ENCODE peak calls at places on chromosomes 16 and 17, in ten cellular contexts. V, U, B, R, W, C, F, I, G and Q are unnamed samples.

GRCh38 chr17:57949649-57950048 is 5.6 kb downstream of the CUEDC1 start:
- DNase-seq in G (no peak), C (peak), I (no peak), W (no peak), F (no peak), B (no peak), R (peak), U (no peak), V (no peak), Q (no peak)

GRCh38 chr17:76709077-76709950 is 1.5 kb downstream of the MXRA7 start:
- DNase-seq in G (peak), U (no peak), W (no peak), I (peak), F (no peak), C (peak), B (peak), V (peak), R (peak), Q (peak)

GRCh38 chr17:15341966-15342365 is 569 bp upstream of the TEKT3 start:
- DNase-seq in C (no peak), I (no peak), U (no peak), F (no peak), G (no peak), W (no peak), R (no peak), V (no peak), B (no peak), Q (no peak)

GRCh38 chr17:64515419-64515818 is 8.6 kb downstream of the CEP95 start:
- DNase-seq in C (no peak), W (no peak), R (no peak), G (no peak), I (no peak), F (no peak), U (no peak), B (no peak), V (no peak), Q (no peak)

GRCh38 chr17:27236710-27237315 is 57.1 kb upstream of the WSB1 start:
- DNase-seq in B (peak), U (peak), W (peak), R (peak), F (peak), I (peak), G (peak), V (peak), C (peak), Q (peak)

GRCh38 chr17:1486802-1487695 is 5.4 kb downstream of the MYO1C start:
- DNase-seq in R (peak), U (peak), V (no peak), I (peak), B (peak), W (peak), F (no peak), C (peak), G (peak), Q (peak)

GRCh38 chr16:15440852-15441251 is 6.5 kb downstream of the BMERB1 start:
- DNase-seq in W (no peak), V (no peak), C (no peak), G (no peak), F (no peak), B (peak), R (peak), U (no peak), I (no peak), Q (no peak)

GRCh38 chr17:3732171-3732570 is 8.5 kb downstream of the HASPIN start:
- DNase-seq in C (no peak), G (no peak), R (peak), V (no peak), W (no peak), B (peak), I (no peak), F (no peak), U (peak), Q (no peak)

GRCh38 chr16:50245417-50246298 is 20.7 kb upstream of the ADCY7 start:
- DNase-seq in G (peak), B (peak), W (no peak), U (peak), I (peak), F (no peak), C (no peak), R (peak), V (no peak), Q (peak)

GRCh38 chr17:4043862-4044261 is 79.6 kb upstream of the ATP2A3 start:
- DNase-seq in U (no peak), R (no peak), G (no peak), B (no peak), W (peak), I (no peak), F (no peak), V (no peak), C (no peak), Q (no peak)

GRCh38 chr17:60390881-60391418 is 983 bp downstream of the USP32 start:
- DNase-seq in U (no peak), F (peak), R (peak), V (no peak), C (peak), G (peak), W (no peak), I (no peak), B (peak), Q (no peak)

DNA sequence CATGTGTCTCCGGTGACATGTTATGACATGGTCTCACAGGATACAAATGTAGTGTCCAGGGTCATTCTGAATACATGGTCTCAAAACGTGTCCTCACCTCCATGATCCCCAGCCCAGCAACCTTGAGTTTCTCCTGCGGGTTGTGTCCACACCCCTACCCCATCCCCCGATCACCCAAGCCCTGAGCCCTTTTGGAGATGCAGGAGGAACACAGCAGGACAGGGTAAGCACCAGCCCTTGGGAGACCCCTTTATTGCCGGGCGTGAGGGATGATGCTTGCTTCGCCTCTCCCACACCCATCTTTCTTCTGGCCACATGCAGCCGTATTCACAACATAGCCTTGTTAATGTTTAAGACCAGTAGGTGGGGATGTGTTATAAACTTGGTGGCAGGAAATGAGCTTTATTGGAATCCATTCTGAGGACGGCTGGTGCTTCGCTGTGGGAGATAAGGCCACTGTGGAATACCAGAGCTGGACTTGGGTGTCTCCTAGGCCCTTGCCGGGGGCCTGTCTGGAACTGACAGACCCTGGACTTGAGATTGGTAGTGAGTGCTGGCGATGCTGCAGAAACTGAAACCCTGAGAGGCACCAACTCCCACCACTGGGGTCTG is 5.5 kb downstream of the TMEM132E start:
- DNase-seq in U (no peak), I (no peak), G (no peak), V (no peak), W (no peak), R (peak), C (no peak), F (no peak), B (peak), Q (no peak)
- TF ChIP-seq CTCF in U (no peak), I (no peak), G (no peak), V (peak), W (no peak), R (peak), C (peak), F (peak), B (peak), Q (no peak)

GRCh38 chr16:72244853-72245252 is 72.9 kb upstream of the PMFBP1 start:
- DNase-seq in G (no peak), W (no peak), V (no peak), U (no peak), B (peak), I (no peak), F (no peak), R (no peak), C (no peak), Q (no peak)
- TF ChIP-seq CTCF in G (no peak), W (no peak), V (no peak), U (no peak), B (peak), I (no peak), F (no peak), R (no peak), C (no peak), Q (no peak)

GRCh38 chr17:63490321-63490720 is 13.5 kb downstream of the ACE start:
- DNase-seq in U (no peak), W (no peak), F (no peak), V (no peak), B (no peak), G (no peak), R (no peak), I (no peak), C (no peak), Q (no peak)
- TF ChIP-seq CTCF in U (no peak), W (no peak), F (no peak), V (no peak), B (no peak), G (no peak), R (no peak), I (no peak), C (no peak), Q (no peak)

GRCh38 chr17:61393904-61394629 is 5.6 kb upstream of the TBX2 start:
- DNase-seq in B (no peak), W (no peak), U (no peak), V (no peak), C (no peak), F (no peak), I (no peak), G (no peak), R (no peak), Q (no peak)
- TF ChIP-seq CTCF in B (no peak), W (no peak), U (no peak), V (no peak), C (no peak), F (peak), I (no peak), G (no peak), R (no peak), Q (no peak)

GRCh38 chr16:14202697-14203096 is 131.6 kb downstream of the MRTFB start:
- DNase-seq in C (no peak), W (no peak), U (no peak), V (no peak), I (no peak), F (no peak), G (no peak), R (peak), B (peak), Q (no peak)
- TF ChIP-seq CTCF in C (peak), W (no peak), U (no peak), V (peak), I (peak), F (peak), G (no peak), R (no peak), B (peak), Q (no peak)

GRCh38 chr16:47873434-47873833 is 282.4 kb downstream of the ABCC12 start:
- DNase-seq in B (no peak), V (no peak), I (no peak), C (no peak), G (no peak), R (no peak), F (no peak), W (no peak), U (no peak), Q (no peak)
- TF ChIP-seq CTCF in B (peak), V (peak), I (no peak), C (no peak), G (no peak), R (no peak), F (peak), W (no peak), U (peak), Q (no peak)